ENCODE peak calls at places on chromosomes 12 and 14, in seven cellular contexts. One of them, this sample, is unnamed.

GRCh38 chr14:31842905-31843304 is 234.2 kb upstream of the ARHGAP5 start:
- DNase-seq in Peyer's patch: no peak
- DNase-seq in fibroblast of the aortic adventitia: peak
- DNase-seq in SHP77: no peak
- DNase-seq in NCI-H345: peak
- DNase-seq in cardiac muscle cell: peak
- DNase-seq in activated naive CD4-positive, alpha-beta T cell treated with anti-CD3 and anti-CD28 coated beads for 36 hours: no peak
- DNase-seq in this sample: no peak

GRCh38 chr14:31300296-31300695 is 92.7 kb upstream of the HECTD1 start:
- DNase-seq in NCI-H345: no peak
- DNase-seq in Peyer's patch: no peak
- DNase-seq in fibroblast of the aortic adventitia: no peak
- DNase-seq in SHP77: no peak
- DNase-seq in cardiac muscle cell: no peak
- DNase-seq in activated naive CD4-positive, alpha-beta T cell treated with anti-CD3 and anti-CD28 coated beads for 36 hours: no peak
- DNase-seq in this sample: no peak

GRCh38 chr14:93987376-93987775 is 9.7 kb upstream of the CCDC197 start:
- DNase-seq in activated naive CD4-positive, alpha-beta T cell treated with anti-CD3 and anti-CD28 coated beads for 36 hours: no peak
- DNase-seq in SHP77: no peak
- DNase-seq in Peyer's patch: no peak
- DNase-seq in fibroblast of the aortic adventitia: no peak
- DNase-seq in cardiac muscle cell: no peak
- DNase-seq in NCI-H345: no peak
- DNase-seq in this sample: no peak

GRCh38 chr12:93825926-93826599 is 148.9 kb downstream of the CRADD start:
- DNase-seq in activated naive CD4-positive, alpha-beta T cell treated with anti-CD3 and anti-CD28 coated beads for 36 hours: no peak
- DNase-seq in cardiac muscle cell: peak
- DNase-seq in NCI-H345: no peak
- DNase-seq in Peyer's patch: no peak
- DNase-seq in SHP77: no peak
- DNase-seq in fibroblast of the aortic adventitia: peak
- DNase-seq in this sample: peak

GRCh38 chr12:113222730-113223531 is 1.7 kb downstream of the TPCN1 start:
- DNase-seq in cardiac muscle cell: peak
- DNase-seq in NCI-H345: peak
- DNase-seq in fibroblast of the aortic adventitia: peak
- DNase-seq in Peyer's patch: peak
- DNase-seq in activated naive CD4-positive, alpha-beta T cell treated with anti-CD3 and anti-CD28 coated beads for 36 hours: no peak
- DNase-seq in SHP77: peak
- DNase-seq in this sample: peak

GRCh38 chr14:42192659-42193425 is 586.2 kb downstream of the LRFN5 start:
- DNase-seq in Peyer's patch: no peak
- DNase-seq in cardiac muscle cell: peak
- DNase-seq in SHP77: peak
- DNase-seq in NCI-H345: no peak
- DNase-seq in fibroblast of the aortic adventitia: peak
- DNase-seq in activated naive CD4-positive, alpha-beta T cell treated with anti-CD3 and anti-CD28 coated beads for 36 hours: no peak
- DNase-seq in this sample: peak

GRCh38 chr14:34347683-34348082 is 114.4 kb downstream of the SPTSSA start:
- DNase-seq in activated naive CD4-positive, alpha-beta T cell treated with anti-CD3 and anti-CD28 coated beads for 36 hours: no peak
- DNase-seq in cardiac muscle cell: no peak
- DNase-seq in fibroblast of the aortic adventitia: no peak
- DNase-seq in SHP77: no peak
- DNase-seq in NCI-H345: peak
- DNase-seq in Peyer's patch: no peak
- DNase-seq in this sample: no peak

GRCh38 chr12:46830731-46831334 is 5.0 kb upstream of the SLC38A4 start:
- DNase-seq in cardiac muscle cell: peak
- DNase-seq in NCI-H345: no peak
- DNase-seq in activated naive CD4-positive, alpha-beta T cell treated with anti-CD3 and anti-CD28 coated beads for 36 hours: peak
- DNase-seq in SHP77: no peak
- DNase-seq in Peyer's patch: no peak
- DNase-seq in fibroblast of the aortic adventitia: no peak
- DNase-seq in this sample: no peak

GRCh38 chr12:125220404-125221273 is 155.4 kb downstream of the AACS start:
- DNase-seq in Peyer's patch: no peak
- DNase-seq in activated naive CD4-positive, alpha-beta T cell treated with anti-CD3 and anti-CD28 coated beads for 36 hours: no peak
- DNase-seq in cardiac muscle cell: no peak
- DNase-seq in fibroblast of the aortic adventitia: peak
- DNase-seq in SHP77: peak
- DNase-seq in NCI-H345: peak
- DNase-seq in this sample: no peak

GRCh38 chr14:22465201-22465835 is 123.7 kb downstream of the DAD1 start:
- DNase-seq in activated naive CD4-positive, alpha-beta T cell treated with anti-CD3 and anti-CD28 coated beads for 36 hours: no peak
- DNase-seq in SHP77: no peak
- DNase-seq in fibroblast of the aortic adventitia: no peak
- DNase-seq in Peyer's patch: no peak
- DNase-seq in NCI-H345: no peak
- DNase-seq in cardiac muscle cell: no peak
- DNase-seq in this sample: no peak

GRCh38 chr12:32502693-32503510 is 103.5 kb downstream of the FGD4 start:
- DNase-seq in SHP77: no peak
- DNase-seq in fibroblast of the aortic adventitia: peak
- DNase-seq in Peyer's patch: no peak
- DNase-seq in activated naive CD4-positive, alpha-beta T cell treated with anti-CD3 and anti-CD28 coated beads for 36 hours: no peak
- DNase-seq in NCI-H345: no peak
- DNase-seq in cardiac muscle cell: peak
- DNase-seq in this sample: no peak

GRCh38 chr14:67618617-67619063 is 1.1 kb upstream of the ARG2 start:
- DNase-seq in activated naive CD4-positive, alpha-beta T cell treated with anti-CD3 and anti-CD28 coated beads for 36 hours: peak
- DNase-seq in fibroblast of the aortic adventitia: peak
- DNase-seq in Peyer's patch: no peak
- DNase-seq in SHP77: peak
- DNase-seq in cardiac muscle cell: peak
- DNase-seq in NCI-H345: peak
- DNase-seq in this sample: peak

This sample was measured in DMS 273 treated with DMSO at 0.1 percent for 48 hours.